ENCODE peak calls at places on chromosome 1, in seven cellular contexts. T is activated T-helper 9 cell treated with anti-CD3 and anti-CD28 coated beads, Interleukin-2, amount 50 U/mL, for 16 hours; A is lower leg skin; G is BJ; O is endothelial cell of umbilical vein; B is CD8-positive, alpha-beta T cell; Y is neural progenitor cell. X is an unnamed sample.

GRCh38 chr1:235703516-235703915 is 53.9 kb upstream of the GNG4 start:
- DNase-seq in T (no peak), A (no peak), G (peak; percentile 11), O (peak; percentile 12), B (no peak), Y (no peak), X (no peak)

GRCh38 chr1:184866991-184867788 is 107.1 kb downstream of the NIBAN1 start:
- DNase-seq in T (peak; percentile 32), A (no peak), G (peak; percentile 82), O (no peak), B (peak; percentile 39), Y (no peak), X (no peak)

GRCh38 chr1:160032165-160032827 is 506 bp upstream of the PIGM start:
- DNase-seq in T (no peak), A (no peak), G (no peak), O (peak; percentile 13), B (no peak), Y (peak; percentile 36), X (peak; percentile 14)

GRCh38 chr1:110690966-110691365 is 16.2 kb upstream of the KCNA3 start:
- DNase-seq in T (no peak), A (no peak), G (no peak), O (no peak), B (no peak), Y (no peak), X (no peak)

GRCh38 chr1:226590626-226591025 is 42.1 kb downstream of the STUM start:
- DNase-seq in T (no peak), A (no peak), G (no peak), O (no peak), B (no peak), Y (no peak), X (no peak)

GRCh38 chr1:47465605-47466004 is 27.8 kb downstream of the FOXD2 start:
- DNase-seq in T (no peak), A (no peak), G (no peak), O (no peak), B (no peak), Y (no peak), X (no peak)

GRCh38 chr1:229199261-229199850 is 71.6 kb upstream of the RAB4A start:
- DNase-seq in T (no peak), A (no peak), G (no peak), O (no peak), B (no peak), Y (no peak), X (no peak)

GRCh38 chr1:206560021-206560716 is 52.1 kb downstream of the EIF2D start:
- DNase-seq in T (no peak), A (no peak), G (no peak), O (no peak), B (no peak), Y (no peak), X (no peak)

GRCh38 chr1:224996266-224996665 is 66.8 kb downstream of the DNAH14 start:
- DNase-seq in T (no peak), A (no peak), G (no peak), O (no peak), B (no peak), Y (no peak), X (no peak)

GRCh38 chr1:31976401-31976800 is 37.3 kb upstream of the KHDRBS1 start:
- DNase-seq in T (no peak), A (no peak), G (no peak), O (no peak), B (no peak), Y (no peak), X (no peak)

GRCh38 chr1:59703918-59704378 is 110.8 kb upstream of the HOOK1 start:
- DNase-seq in T (no peak), A (no peak), G (no peak), O (no peak), B (no peak), Y (no peak), X (no peak)

GRCh38 chr1:32398401-32398800 is 4.2 kb upstream of the BSDC1 start:
- DNase-seq in T (no peak), A (no peak), G (no peak), O (no peak), B (no peak), Y (no peak), X (no peak)

GRCh38 chr1:94633051-94633450 is 91.5 kb upstream of the F3 start:
- DNase-seq in T (no peak), A (no peak), G (peak; percentile 46), O (no peak), B (no peak), Y (no peak), X (no peak)

GRCh38 chr1:31843506-31843905 is 27.7 kb upstream of the SPOCD1 start:
- DNase-seq in T (no peak), A (no peak), G (peak; percentile 77), O (peak; percentile 4), B (no peak), Y (no peak), X (no peak)

GRCh38 chr1:2970311-2971145 is 50.7 kb upstream of the ACTRT2 start:
- DNase-seq in T (no peak), A (peak; percentile 65), G (no peak), O (no peak), B (no peak), Y (no peak), X (no peak)